ENCODE peak calls at places on chromosomes 1 and 21, in nine cellular contexts. R is IMR-90, A is spleen, E is body of pancreas, C is suprapubic skin, K is transverse colon, J is prostate gland, Q is endothelial cell of umbilical vein, W is stomach. Y is an unnamed sample.

GRCh38 chr1:26360051-26360806 is 6.3 kb upstream of the CRYBG2 start:
- DNase-seq in J (no peak), Q (no peak), C (no peak), R (no peak), E (peak; percentile 10), W (no peak), A (no peak), K (peak; percentile 53), Y (no peak)

GRCh38 chr1:18972531-18972930 is 16.1 kb upstream of the IFFO2 start:
- DNase-seq in A (no peak), E (peak; percentile 49), C (peak; percentile 31), Q (peak; percentile 60), R (peak; percentile 26), K (no peak), W (no peak), J (no peak), Y (peak; percentile 41)

GRCh38 chr1:160293020-160293968 is 8.4 kb upstream of the PEX19 start:
- DNase-seq in A (no peak), J (no peak), C (no peak), K (no peak), Q (no peak), W (no peak), R (no peak), E (no peak), Y (no peak)

GRCh38 chr1:35603468-35603867 is 30.4 kb downstream of the TFAP2E start:
- DNase-seq in R (no peak), C (no peak), Q (no peak), W (no peak), K (no peak), E (no peak), J (no peak), A (no peak), Y (no peak)

GRCh38 chr1:234553241-234554156 is 56.5 kb downstream of the IRF2BP2 start:
- DNase-seq in W (no peak), E (no peak), C (peak; percentile 40), R (peak; percentile 94), A (no peak), Q (peak; percentile 45), J (no peak), K (no peak), Y (peak; percentile 36)

GRCh38 chr1:162466797-162467196 is 30.8 kb upstream of the UHMK1 start:
- DNase-seq in E (no peak), J (no peak), W (no peak), C (no peak), Q (no peak), R (no peak), K (no peak), A (no peak), Y (no peak)

GRCh38 chr1:183850852-183851251 is 45.9 kb downstream of the RGL1 start:
- DNase-seq in R (peak; percentile 34), W (no peak), A (no peak), C (no peak), K (no peak), J (no peak), Q (peak; percentile 63), E (no peak), Y (no peak)

GRCh38 chr1:70142120-70142519 is 63.3 kb downstream of the LRRC40 start:
- DNase-seq in K (no peak), R (peak; percentile 45), E (no peak), Q (no peak), C (no peak), A (no peak), W (no peak), J (no peak), Y (no peak)

GRCh38 chr1:200162258-200162657 is 134.7 kb downstream of the NR5A2 start:
- DNase-seq in Q (no peak), R (no peak), C (no peak), W (no peak), A (no peak), K (no peak), E (no peak), J (no peak), Y (no peak)

GRCh38 chr21:32309906-32310460 is 11.3 kb downstream of the MRAP start:
- DNase-seq in K (no peak), J (no peak), W (no peak), E (no peak), Q (no peak), R (no peak), A (no peak), C (no peak), Y (no peak)

GRCh38 chr1:41727749-41728115 is 191.0 kb downstream of the HIVEP3 start:
- DNase-seq in Q (no peak), R (no peak), J (no peak), A (no peak), K (no peak), C (no peak), W (no peak), E (no peak), Y (no peak)

GRCh38 chr1:67307251-67308060 is at the start of gene IL12RB2:
- DNase-seq in E (peak; percentile 57), W (peak; percentile 27), J (no peak), A (peak; percentile 82), R (no peak), Q (no peak), C (no peak), K (peak; percentile 20), Y (no peak)

GRCh38 chr1:1213153-1213918 is 617 bp downstream of the TNFRSF4 start:
- DNase-seq in W (peak; percentile 61), R (no peak), Q (no peak), J (no peak), K (peak; percentile 71), C (no peak), E (no peak), A (peak; percentile 81), Y (no peak)

GRCh38 chr21:32949701-32950100 is 76.0 kb upstream of the OLIG2 start:
- DNase-seq in C (no peak), R (no peak), E (no peak), J (no peak), Q (no peak), K (no peak), W (no peak), A (no peak), Y (no peak)

GRCh38 chr1:156114919-156115513 is 505 bp downstream of the LMNA start:
- DNase-seq in A (no peak), Q (peak; percentile 38), E (no peak), W (peak; percentile 57), C (no peak), R (no peak), K (no peak), J (no peak), Y (no peak)

GRCh38 chr1:39398278-39399010 is 93.0 kb upstream of the BMP8A start:
- DNase-seq in K (peak; percentile 71), A (no peak), R (peak; percentile 98), C (peak; percentile 75), E (peak; percentile 80), J (no peak), W (peak; percentile 59), Q (peak; percentile 95), Y (peak; percentile 50)

GRCh38 chr1:84972377-84972987 is 24.4 kb downstream of the MCOLN2 start:
- DNase-seq in J (no peak), A (no peak), K (no peak), W (no peak), R (no peak), E (no peak), Q (peak; percentile 36), C (no peak), Y (no peak)

DNA sequence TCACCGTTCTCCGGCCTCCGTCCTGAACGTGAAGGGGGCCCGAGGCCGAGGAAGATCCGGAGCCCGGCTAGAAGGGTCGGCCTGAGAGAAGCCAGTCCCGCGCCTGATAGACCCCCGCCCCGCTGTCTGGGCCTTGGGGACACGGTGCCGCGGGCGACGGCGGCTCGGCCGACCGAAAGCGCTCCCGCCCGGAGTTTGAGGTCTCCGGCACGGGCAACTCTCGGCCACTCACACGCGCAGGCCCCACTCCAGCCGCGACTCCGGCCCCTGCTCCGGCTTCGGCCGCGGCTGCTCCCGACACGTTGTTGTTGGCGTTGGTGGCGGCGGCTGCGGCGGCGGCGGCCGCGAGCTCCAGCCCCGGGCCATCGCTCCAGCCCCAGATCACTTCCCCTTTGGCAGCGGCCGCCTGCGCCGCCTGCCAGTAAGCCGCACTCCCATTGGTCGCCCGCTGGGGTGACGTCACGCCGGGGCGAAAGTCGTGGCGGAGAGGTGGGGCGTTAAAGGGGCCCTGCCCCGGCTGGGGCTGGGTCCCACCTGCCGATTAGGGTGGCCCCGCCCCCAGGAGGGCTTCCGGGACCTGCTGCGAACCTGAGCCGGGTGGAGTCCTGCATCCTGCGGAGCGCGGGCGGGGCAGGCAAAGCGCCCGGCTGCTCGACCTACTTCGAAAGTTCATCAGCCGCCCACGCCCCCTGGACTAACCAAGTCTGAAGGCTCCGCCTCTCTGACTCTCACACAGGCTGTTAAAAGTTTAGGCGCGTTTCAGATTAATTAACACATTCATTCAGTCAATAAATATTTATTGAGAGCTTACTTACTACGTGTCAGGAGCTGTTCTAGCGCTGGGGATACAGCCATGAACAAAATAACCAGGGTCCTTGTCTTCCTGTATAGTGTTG is at the start of gene EFCAB14:
- DNase-seq in J (peak; percentile 96), K (peak; percentile 99), R (peak; percentile 85), A (peak; percentile 100), E (peak; percentile 98), C (peak; percentile 97), W (peak; percentile 99), Q (peak; percentile 94), Y (peak; percentile 97)
- TF ChIP-seq POLR2A in J (peak; percentile 92), K (peak; percentile 91), R (peak; percentile 74), A (no peak), E (peak; percentile 76), C (no peak), W (peak; percentile 77), Q (peak; percentile 48), Y (peak; percentile 84)

GRCh38 chr21:35211767-35212166 is 162.7 kb upstream of the RUNX1 start:
- DNase-seq in C (no peak), R (peak; percentile 76), A (no peak), E (no peak), K (no peak), W (no peak), J (no peak), Q (no peak), Y (no peak)
- TF ChIP-seq POLR2A in C (no peak), R (no peak), A (no peak), E (no peak), K (no peak), W (no peak), J (no peak), Q (no peak), Y (no peak)

GRCh38 chr1:180935326-180936109 is 22.8 kb downstream of the KIAA1614 start:
- DNase-seq in A (no peak), E (no peak), Q (no peak), R (no peak), J (no peak), K (peak; percentile 49), W (no peak), C (no peak), Y (no peak)
- TF ChIP-seq POLR2A in A (no peak), E (no peak), Q (no peak), R (no peak), J (no peak), K (no peak), W (no peak), C (no peak), Y (no peak)

DNA sequence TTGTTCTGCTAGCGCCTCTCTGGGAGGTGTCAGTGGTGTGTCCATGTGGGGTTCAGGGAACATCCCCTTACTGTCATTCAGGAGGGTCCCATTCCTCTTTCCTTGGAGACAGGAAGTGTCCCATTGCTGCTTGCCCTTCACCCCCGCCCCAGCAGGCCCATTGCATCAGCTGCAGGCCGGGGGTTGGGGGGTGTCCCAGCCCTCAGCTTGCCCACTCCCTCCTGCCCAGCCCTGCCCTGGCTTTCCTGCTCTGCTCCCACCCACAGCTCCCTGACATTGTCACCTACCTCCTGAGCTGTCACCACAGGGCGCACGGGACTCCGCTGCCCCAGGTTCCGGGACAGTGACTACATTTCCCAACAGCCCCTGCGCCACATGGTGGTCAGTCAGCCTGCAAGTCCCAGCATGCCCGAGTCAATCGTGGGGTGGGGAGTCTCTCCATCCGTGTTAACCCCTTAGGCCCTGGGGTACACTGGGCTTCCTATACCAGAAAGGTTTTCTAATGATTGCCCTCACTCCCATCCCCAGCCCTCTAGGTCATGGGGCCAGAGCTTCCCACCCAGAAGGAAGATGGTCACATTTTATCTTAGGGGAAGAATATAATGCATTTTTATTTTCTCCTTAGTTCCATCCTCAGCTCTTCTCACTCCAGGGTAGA is at the start of gene INPP5B:
- DNase-seq in E (peak; percentile 90), R (peak; percentile 87), A (peak; percentile 96), C (peak; percentile 92), J (peak; percentile 35), W (peak; percentile 89), K (peak; percentile 92), Q (peak; percentile 83), Y (peak; percentile 83)
- TF ChIP-seq POLR2A in E (no peak), R (peak; percentile 7), A (no peak), C (no peak), J (no peak), W (no peak), K (no peak), Q (peak; percentile 13), Y (peak; percentile 49)